ENCODE peak calls at places on chromosome 21, in nine cellular contexts. D is transverse colon, I is progenitor cell of endocrine pancreas, N is H9, R is lower lobe of right lung, U is heart left ventricle, Q is colonic mucosa, A is uterus, W is tibial artery. L is an unnamed sample.

GRCh38 chr21:14273736-14274538 is 58.0 kb downstream of the RBM11 start:
- DNase-seq in D (peak), A (no peak), W (no peak), I (no peak), U (peak), Q (peak), N (peak), R (peak), L (no peak)

GRCh38 chr21:21188513-21189188 is 190.4 kb downstream of the NCAM2 start:
- DNase-seq in D (no peak), U (no peak), Q (no peak), I (no peak), A (no peak), W (no peak), R (no peak), N (no peak), L (no peak)

GRCh38 chr21:33976980-33977720 is 61.5 kb upstream of the ATP5PO start:
- DNase-seq in A (no peak), R (no peak), W (no peak), D (no peak), Q (no peak), N (no peak), U (no peak), I (no peak), L (no peak)

GRCh38 chr21:33374080-33374873 is 28.9 kb upstream of the IFNGR2 start:
- DNase-seq in D (peak), R (no peak), A (no peak), I (no peak), U (no peak), N (peak), W (no peak), Q (peak), L (no peak)

GRCh38 chr21:14923468-14923867 is 141.3 kb downstream of the NRIP1 start:
- DNase-seq in R (no peak), U (no peak), I (no peak), Q (no peak), W (no peak), N (no peak), A (no peak), D (no peak), L (no peak)

GRCh38 chr21:27425574-27425973 is 458.7 kb upstream of the ADAMTS5 start:
- DNase-seq in N (no peak), A (peak), W (no peak), I (no peak), U (no peak), R (no peak), D (no peak), Q (no peak), L (no peak)

GRCh38 chr21:24594082-24594481 is 1013.2 kb downstream of the MRPL39 start:
- DNase-seq in N (no peak), A (no peak), W (no peak), D (no peak), Q (no peak), U (no peak), I (no peak), R (no peak), L (no peak)

GRCh38 chr21:31893841-31894240 is 21.0 kb downstream of the HUNK start:
- DNase-seq in W (no peak), R (no peak), N (no peak), U (no peak), Q (no peak), D (no peak), A (no peak), I (no peak), L (no peak)

GRCh38 chr21:33936221-33937038 is 20.8 kb upstream of the ATP5PO start:
- DNase-seq in W (peak), R (no peak), D (no peak), N (no peak), Q (no peak), A (no peak), I (no peak), U (no peak), L (no peak)

GRCh38 chr21:16395285-16395684 is 665.5 kb downstream of the USP25 start:
- DNase-seq in A (no peak), Q (no peak), R (no peak), D (no peak), N (no peak), U (no peak), W (no peak), I (no peak), L (no peak)

GRCh38 chr21:34061983-34062382 is 11.4 kb upstream of the MRPS6 start:
- DNase-seq in A (no peak), U (no peak), R (no peak), N (no peak), D (no peak), Q (no peak), I (no peak), W (no peak), L (no peak)

GRCh38 chr21:18228060-18228739 is 16.4 kb upstream of the CHODL start:
- DNase-seq in I (no peak), N (no peak), Q (no peak), R (no peak), A (no peak), U (no peak), D (no peak), W (no peak), L (no peak)

GRCh38 chr21:27339902-27340301 is 373.0 kb upstream of the ADAMTS5 start:
- DNase-seq in I (no peak), R (no peak), A (no peak), W (no peak), U (no peak), Q (no peak), N (no peak), D (no peak), L (no peak)

DNA sequence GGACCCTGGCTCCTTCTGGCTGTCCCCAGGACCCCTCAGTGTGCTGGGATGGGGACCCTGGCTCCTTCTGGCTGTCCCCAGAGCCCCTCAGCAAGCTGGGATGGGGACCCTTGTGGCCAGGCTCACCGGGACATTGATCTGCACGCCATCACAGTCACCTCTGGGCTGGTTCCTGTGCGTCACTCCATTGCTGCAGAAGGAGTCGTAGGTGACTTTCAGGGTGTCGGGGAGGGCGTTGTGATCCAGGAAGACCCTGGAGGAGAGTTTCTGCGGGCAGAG is 19.7 kb upstream of the PTTG1IP start:
- DNase-seq in Q (no peak), A (no peak), D (no peak), W (no peak), R (no peak), N (no peak), U (no peak), I (no peak), L (no peak)
- TF ChIP-seq CTCF in Q (no peak), A (no peak), D (no peak), W (no peak), R (no peak), N (no peak), U (no peak), I (no peak), L (no peak)

GRCh38 chr21:44594406-44594916 is 2.2 kb upstream of the KRTAP10-6 start:
- DNase-seq in Q (no peak), I (no peak), R (no peak), U (no peak), W (no peak), D (no peak), A (no peak), N (peak), L (no peak)

GRCh38 chr21:44598031-44598430 is 2.4 kb upstream of the KRTAP10-7 start:
- DNase-seq in I (no peak), N (peak), U (no peak), A (no peak), R (no peak), D (no peak), Q (no peak), W (no peak), L (no peak)

GRCh38 chr21:44593598-44594405 is 1.5 kb upstream of the KRTAP10-6 start:
- DNase-seq in I (no peak), D (no peak), A (no peak), R (no peak), Q (no peak), N (peak), U (peak), W (no peak), L (no peak)

GRCh38 chr21:44599264-44600029 is 950 bp upstream of the KRTAP10-7 start:
- DNase-seq in W (no peak), D (no peak), U (no peak), N (peak), I (no peak), Q (no peak), R (no peak), A (no peak), L (no peak)

DNA sequence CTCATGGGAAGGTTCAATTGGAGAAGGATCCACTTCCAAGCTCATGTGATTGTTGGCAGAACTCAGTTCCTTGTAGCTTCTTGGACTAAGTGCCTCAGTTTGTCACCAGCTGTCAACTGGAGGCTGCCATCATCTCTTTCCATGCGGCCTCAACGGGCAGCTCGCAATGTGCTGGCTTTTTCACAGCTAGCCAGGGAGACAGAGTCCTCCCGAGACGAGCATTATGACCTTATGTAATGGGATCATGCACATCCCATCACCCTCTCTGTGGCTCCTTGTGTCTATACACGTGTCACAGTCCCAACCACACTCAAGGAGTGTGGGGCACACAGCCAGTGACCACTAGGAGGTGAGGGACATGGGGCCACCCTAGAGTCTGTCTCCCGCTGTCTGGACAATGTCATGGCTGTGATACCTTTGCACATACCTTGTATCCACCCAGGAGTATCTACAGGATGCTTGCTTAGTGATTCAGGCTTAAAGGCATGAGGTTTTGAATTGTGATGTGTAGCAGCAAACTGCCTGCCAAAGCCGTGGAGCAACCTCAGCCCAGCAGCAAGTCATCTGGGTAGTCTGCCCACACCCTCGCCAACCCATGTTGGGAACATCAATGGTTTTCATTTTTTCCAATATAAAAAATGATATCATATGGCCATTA is 3.9 kb upstream of the KRTAP10-6 start:
- DNase-seq in W (no peak), D (no peak), I (no peak), U (no peak), R (no peak), Q (no peak), A (no peak), N (peak), L (no peak)
- TF ChIP-seq CTCF in W (no peak), D (no peak), I (no peak), U (no peak), R (no peak), Q (no peak), A (no peak), N (no peak), L (no peak)

DNA sequence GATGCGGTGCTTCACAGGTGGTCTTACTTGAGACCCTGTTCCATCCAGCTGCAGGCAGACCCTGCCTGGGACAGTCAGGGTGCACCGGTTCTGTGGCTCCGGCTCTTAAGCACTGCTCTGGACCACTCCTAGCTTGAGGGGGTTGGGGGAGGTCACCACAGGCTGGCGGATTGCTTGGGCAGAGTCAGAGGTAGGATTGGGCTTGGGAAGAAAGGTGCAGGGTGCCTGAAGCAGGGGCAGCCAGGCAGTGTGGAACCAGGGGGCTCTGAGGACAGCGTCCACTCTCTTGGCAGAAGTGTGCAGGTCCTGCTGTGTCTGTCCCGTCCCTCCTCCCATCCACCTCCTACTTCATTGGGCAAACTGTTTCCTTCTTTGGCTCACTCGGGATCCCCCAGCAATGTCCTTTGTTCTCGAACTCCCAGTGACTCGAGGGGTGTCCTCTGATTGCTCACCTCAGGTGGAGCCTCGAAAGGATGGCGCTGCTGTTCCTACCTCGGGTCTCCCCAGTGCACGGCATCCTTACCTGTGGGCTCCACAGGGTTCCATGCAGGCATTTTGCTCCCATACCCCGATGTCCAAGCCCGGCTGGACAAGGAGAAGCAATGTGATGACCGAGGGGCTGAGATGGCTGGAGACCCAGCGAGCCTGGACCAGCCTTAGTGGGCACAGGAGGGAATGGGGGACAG is 1.8 kb downstream of the PDXK start:
- DNase-seq in A (no peak), I (no peak), R (no peak), Q (no peak), N (peak), W (no peak), D (no peak), U (no peak), L (no peak)
- TF ChIP-seq CTCF in A (no peak), I (no peak), R (no peak), Q (no peak), N (no peak), W (no peak), D (no peak), U (no peak), L (no peak)

DNA sequence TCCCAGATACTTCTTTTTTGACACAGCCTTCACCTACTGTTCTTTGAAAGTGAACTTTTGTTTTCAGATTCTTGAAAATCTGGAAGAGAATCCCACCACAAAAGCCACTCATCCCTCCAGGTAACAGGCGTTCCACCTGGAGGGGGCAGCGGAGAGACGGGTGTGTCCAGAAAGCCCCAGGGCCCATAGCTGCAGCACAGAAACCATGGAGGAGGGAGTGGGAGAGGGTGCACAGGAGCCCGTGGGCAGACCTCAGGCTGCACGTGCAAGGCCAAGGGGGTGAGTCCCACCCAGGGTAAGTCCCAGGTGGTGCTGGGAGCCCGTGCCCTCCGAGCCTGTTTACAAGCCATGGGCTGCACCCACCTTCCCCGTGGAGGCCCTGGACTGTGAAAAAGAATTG is 86.5 kb downstream of the PSMG1 start:
- DNase-seq in W (no peak), D (no peak), U (no peak), A (no peak), R (no peak), Q (no peak), I (no peak), N (peak), L (no peak)
- TF ChIP-seq CTCF in W (no peak), D (no peak), U (no peak), A (no peak), R (no peak), Q (no peak), I (peak), N (peak), L (peak)

GRCh38 chr21:40383951-40384350 is 463.0 kb downstream of the DSCAM start:
- DNase-seq in I (no peak), U (no peak), D (no peak), W (no peak), Q (no peak), N (no peak), R (no peak), A (no peak), L (no peak)

GRCh38 chr21:40386981-40387380 is 460.0 kb downstream of the DSCAM start:
- DNase-seq in R (no peak), N (no peak), U (no peak), A (no peak), D (no peak), Q (no peak), W (no peak), I (no peak), L (no peak)

GRCh38 chr21:40385883-40386282 is 461.1 kb downstream of the DSCAM start:
- DNase-seq in W (no peak), A (no peak), D (no peak), I (no peak), N (no peak), U (no peak), R (no peak), Q (no peak), L (no peak)

GRCh38 chr21:40388046-40388445 is 458.9 kb downstream of the DSCAM start:
- DNase-seq in W (no peak), A (no peak), Q (no peak), I (no peak), D (no peak), U (no peak), N (no peak), R (no peak), L (no peak)

DNA sequence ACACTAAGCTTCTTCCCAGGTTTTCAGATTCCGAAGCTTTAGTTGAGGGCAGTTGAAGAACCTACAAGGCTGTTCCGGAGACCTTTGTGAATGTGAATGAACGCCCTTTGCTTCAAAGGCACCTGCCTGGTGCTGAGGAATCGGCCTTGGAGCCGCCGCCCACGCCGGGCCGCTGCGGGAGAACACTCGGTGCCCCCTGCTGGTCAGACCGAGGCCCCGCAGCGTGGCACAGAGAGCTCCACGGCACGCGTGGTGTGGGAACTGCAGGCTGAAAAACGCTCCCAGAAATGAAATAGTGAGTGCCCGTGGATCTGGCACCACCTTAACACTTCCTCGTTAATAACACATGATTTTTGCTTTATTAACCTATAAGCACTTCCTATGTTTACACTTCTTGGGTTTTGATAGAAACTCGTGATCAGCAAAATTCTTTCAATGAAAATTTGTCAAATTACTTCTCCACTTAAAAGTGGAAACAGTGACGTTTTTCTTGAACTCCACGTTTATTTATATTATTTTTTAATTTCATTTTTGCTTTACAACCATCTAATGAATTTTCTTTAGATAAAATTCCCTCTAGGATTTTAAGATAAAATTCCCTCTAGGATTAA is 460.6 kb downstream of the DSCAM start:
- DNase-seq in U (peak), R (peak), D (peak), I (peak), A (no peak), Q (peak), W (peak), N (peak), L (peak)
- TF ChIP-seq CTCF in U (peak), R (peak), D (peak), I (peak), A (peak), Q (peak), W (peak), N (peak), L (peak)

GRCh38 chr21:29166333-29166732 is 35.9 kb downstream of the MAP3K7CL start:
- DNase-seq in D (no peak), Q (no peak), R (no peak), A (no peak), W (no peak), N (no peak), I (no peak), U (no peak), L (no peak)

GRCh38 chr21:29166853-29167252 is 36.4 kb downstream of the MAP3K7CL start:
- DNase-seq in W (no peak), I (no peak), A (no peak), N (no peak), D (no peak), U (no peak), R (no peak), Q (no peak), L (no peak)

GRCh38 chr21:29163381-29164115 is 33.1 kb downstream of the MAP3K7CL start:
- DNase-seq in I (no peak), D (no peak), A (no peak), U (peak), Q (no peak), N (no peak), R (peak), W (no peak), L (no peak)

GRCh38 chr21:29168874-29169273 is 38.4 kb downstream of the MAP3K7CL start:
- DNase-seq in A (no peak), Q (no peak), D (no peak), N (no peak), U (no peak), R (no peak), I (no peak), W (no peak), L (no peak)

GRCh38 chr21:29164330-29164942 is 34.0 kb downstream of the MAP3K7CL start:
- DNase-seq in D (no peak), U (no peak), Q (no peak), A (no peak), W (no peak), R (no peak), N (no peak), I (no peak), L (peak)
- TF ChIP-seq CTCF in D (peak), U (peak), Q (peak), A (peak), W (peak), R (peak), N (peak), I (peak), L (peak)

L was measured in D721Med.